ENCODE peak calls at places on chromosome 20, in nine cellular contexts. X is sciatic nerve, N is AG08395, J is mesothelial cell of epicardium, D is SHP77, Z is tibial artery, O is caudate nucleus, F is NCI-H1092, M is fibroblast of lung. Y is an unnamed sample.

GRCh38 chr20:11581271-11581670 is 336.4 kb upstream of the BTBD3 start:
- DNase-seq in O (no peak), X (no peak), N (no peak), F (no peak), D (no peak), J (no peak), M (no peak), Z (no peak), Y (no peak)

GRCh38 chr20:3045042-3045815 is 623 bp upstream of the MRPS26 start:
- DNase-seq in X (no peak), F (peak; percentile 74), O (peak; percentile 78), Z (peak; percentile 85), J (no peak), N (peak; percentile 83), D (peak; percentile 97), M (peak; percentile 76), Y (peak; percentile 89)

GRCh38 chr20:18443841-18444240 is 23.0 kb downstream of the DZANK1 start:
- DNase-seq in Z (no peak), X (no peak), D (peak; percentile 7), M (peak; percentile 35), O (no peak), J (no peak), N (no peak), F (peak; percentile 22), Y (peak; percentile 16)

GRCh38 chr20:10079964-10080363 is 45.2 kb downstream of the ANKEF1 start:
- DNase-seq in X (no peak), F (no peak), Z (no peak), O (no peak), N (peak; percentile 87), M (peak; percentile 87), D (no peak), J (no peak), Y (peak; percentile 12)

GRCh38 chr20:24855848-24856247 is 93.2 kb upstream of the CST7 start:
- DNase-seq in Z (no peak), X (no peak), O (no peak), M (no peak), J (no peak), N (no peak), F (no peak), D (no peak), Y (no peak)

GRCh38 chr20:63652192-63652980 is 838 bp downstream of the STMN3 start:
- DNase-seq in F (peak; percentile 10), D (peak; percentile 59), X (no peak), N (no peak), J (no peak), Z (no peak), O (no peak), M (peak; percentile 37), Y (peak; percentile 21)

GRCh38 chr20:58907481-58908137 is 55.1 kb downstream of the GNAS start:
- DNase-seq in M (peak; percentile 98), F (no peak), O (peak; percentile 85), N (peak; percentile 95), X (peak; percentile 92), D (peak; percentile 87), J (peak; percentile 49), Z (peak; percentile 97), Y (peak; percentile 93)

GRCh38 chr20:47269309-47270165 is 87.0 kb downstream of the ZMYND8 start:
- DNase-seq in J (no peak), Z (no peak), X (peak; percentile 30), O (no peak), M (no peak), D (no peak), F (no peak), N (no peak), Y (peak; percentile 27)

GRCh38 chr20:51460163-51460562 is 82.4 kb downstream of the NFATC2 start:
- DNase-seq in F (no peak), Z (no peak), M (no peak), J (no peak), O (no peak), N (no peak), D (no peak), X (no peak), Y (no peak)

GRCh38 chr20:60695223-60695622 is 556.8 kb upstream of the CDH4 start:
- DNase-seq in O (peak; percentile 87), N (peak; percentile 74), D (no peak), M (peak; percentile 97), X (no peak), J (no peak), Z (no peak), F (no peak), Y (peak; percentile 90)

GRCh38 chr20:46458891-46459750 is 52.7 kb upstream of the ELMO2 start:
- DNase-seq in N (peak; percentile 11), M (no peak), Z (no peak), D (no peak), J (peak; percentile 78), X (no peak), O (peak; percentile 74), F (peak; percentile 21), Y (no peak)

GRCh38 chr20:25252226-25252625 is 4.3 kb downstream of the PYGB start:
- DNase-seq in X (no peak), D (no peak), Z (no peak), N (no peak), O (no peak), J (no peak), F (no peak), M (no peak), Y (no peak)

GRCh38 chr20:58981564-58982364 is 708 bp downstream of the NELFCD start:
- DNase-seq in J (no peak), X (no peak), Z (no peak), D (peak; percentile 33), F (no peak), O (no peak), N (no peak), M (no peak), Y (peak; percentile 27)

GRCh38 chr20:44137210-44137781 is 49.7 kb downstream of the JPH2 start:
- DNase-seq in N (peak; percentile 67), X (no peak), Z (peak; percentile 45), D (no peak), J (peak; percentile 59), M (peak; percentile 88), O (no peak), F (no peak), Y (peak; percentile 71)

GRCh38 chr20:41365785-41366545 is 653 bp downstream of the EMILIN3 start:
- DNase-seq in M (no peak), N (no peak), Z (no peak), D (no peak), O (no peak), J (no peak), X (no peak), F (no peak), Y (no peak)

GRCh38 chr20:7147220-7147601 is 379.7 kb downstream of the BMP2 start:
- DNase-seq in Z (no peak), M (no peak), D (no peak), N (no peak), O (no peak), F (no peak), J (no peak), X (no peak), Y (no peak)

GRCh38 chr20:38835792-38836191 is 30.3 kb downstream of the PPP1R16B start:
- DNase-seq in Z (no peak), X (no peak), J (no peak), F (no peak), D (no peak), M (no peak), O (no peak), N (no peak), Y (no peak)

GRCh38 chr20:23090147-23090546 is 4.0 kb upstream of the CD93 start:
- DNase-seq in J (no peak), X (peak; percentile 40), Z (no peak), M (no peak), O (no peak), D (no peak), F (no peak), N (no peak), Y (no peak)

GRCh38 chr20:17655865-17656489 is 26.1 kb downstream of the RRBP1 start:
- DNase-seq in Z (peak; percentile 15), D (no peak), J (no peak), M (peak; percentile 69), O (no peak), N (peak; percentile 75), F (no peak), X (no peak), Y (peak; percentile 64)

GRCh38 chr20:59955131-59955796 is 3.0 kb upstream of the CDH26 start:
- DNase-seq in M (no peak), F (no peak), O (peak; percentile 29), D (peak; percentile 46), Z (no peak), X (no peak), N (peak; percentile 48), J (no peak), Y (peak; percentile 24)

GRCh38 chr20:40008177-40008576 is 680.9 kb downstream of the MAFB start:
- DNase-seq in N (no peak), Z (no peak), X (no peak), D (no peak), M (no peak), F (no peak), O (no peak), J (no peak), Y (no peak)

GRCh38 chr20:58891686-58892125 is 39.2 kb downstream of the GNAS start:
- DNase-seq in O (no peak), J (no peak), F (peak; percentile 62), D (no peak), M (no peak), Z (no peak), N (no peak), X (no peak), Y (peak; percentile 68)

GRCh38 chr20:22825076-22825475 is 210.0 kb upstream of the SSTR4 start:
- DNase-seq in J (no peak), Z (no peak), F (no peak), X (no peak), O (no peak), D (no peak), N (no peak), M (no peak), Y (no peak)

GRCh38 chr20:50278684-50279531 is 88.3 kb downstream of the CEBPB start:
- DNase-seq in J (no peak), N (peak; percentile 47), X (no peak), Z (peak; percentile 86), M (no peak), D (peak; percentile 31), O (no peak), F (no peak), Y (no peak)